ENCODE peak calls at places on chromosomes 11 and 22, in seven cellular contexts. Z is mesenchymal stem cell, B is neuronal stem cell, K is H9, Q is mesendoderm, S is trophoblast cell, Y is H1. T is an unnamed sample.

GRCh38 chr11:133530501-133530835 is 1.8 kb downstream of the OPCML start:
- DNase-seq in Q (peak), K (peak), S (no peak), Y (no peak), B (no peak), Z (no peak), T (no peak)

GRCh38 chr11:68297494-68297811 is 14.9 kb upstream of the LRP5 start:
- DNase-seq in Q (no peak), S (no peak), K (no peak), Y (no peak), B (no peak), Z (no peak), T (no peak)

GRCh38 chr11:66975403-66976047 is 421 bp downstream of the C11orf86 start:
- DNase-seq in B (no peak), Y (peak), Q (no peak), K (peak), Z (no peak), S (no peak), T (no peak)

GRCh38 chr11:72771507-72771906 is 19.3 kb upstream of the ARAP1 start:
- DNase-seq in Y (no peak), S (no peak), Q (peak), Z (peak), K (no peak), B (no peak), T (peak)

GRCh38 chr11:33248416-33248957 is 8.7 kb upstream of the HIPK3 start:
- DNase-seq in Z (peak), Q (no peak), S (peak), Y (no peak), K (no peak), B (no peak), T (peak)

GRCh38 chr11:31720666-31721199 is 90.4 kb downstream of the PAX6 start:
- DNase-seq in Z (no peak), B (no peak), K (no peak), Y (no peak), S (no peak), Q (no peak), T (no peak)

GRCh38 chr22:17057959-17058814 is 26.6 kb upstream of the IL17RA start:
- DNase-seq in S (peak), B (peak), Q (peak), K (peak), Y (peak), Z (peak), T (peak)

GRCh38 chr11:16860632-16861031 is 122.2 kb downstream of the C11orf58 start:
- DNase-seq in Q (no peak), Z (no peak), S (no peak), B (no peak), Y (no peak), K (no peak), T (no peak)

GRCh38 chr22:28246392-28246791 is 327.3 kb upstream of the PITPNB start:
- DNase-seq in B (no peak), Q (peak), Y (no peak), S (no peak), K (no peak), Z (no peak), T (peak)

GRCh38 chr22:29623553-29624169 is 20.2 kb downstream of the NF2 start:
- DNase-seq in Y (no peak), Q (no peak), S (peak), B (no peak), K (no peak), Z (no peak), T (no peak)

GRCh38 chr22:45844949-45845613 is 131.9 kb downstream of the WNT7B start:
- DNase-seq in Q (peak), S (no peak), K (no peak), B (peak), Z (no peak), Y (no peak), T (no peak)

GRCh38 chr11:776459-777287 is 614 bp downstream of the GATD1 start:
- DNase-seq in B (no peak), Z (peak), K (peak), Y (no peak), S (peak), Q (peak), T (no peak)

GRCh38 chr22:30943368-30943767 is 25.2 kb downstream of the MORC2 start:
- DNase-seq in Z (no peak), Q (no peak), Y (no peak), S (no peak), K (no peak), B (no peak), T (no peak)

GRCh38 chr11:102468636-102469195 is 16.2 kb upstream of the TMEM123 start:
- DNase-seq in Q (peak), S (peak), B (no peak), Y (no peak), Z (no peak), K (no peak), T (no peak)

GRCh38 chr11:60831501-60832079 is 10.3 kb upstream of the CCDC86 start:
- DNase-seq in S (peak), B (no peak), K (no peak), Z (peak), Y (no peak), Q (no peak), T (peak)

GRCh38 chr11:103125462-103125861 is 16.2 kb downstream of the DYNC2H1 start:
- DNase-seq in Y (no peak), B (no peak), Q (no peak), K (no peak), S (no peak), Z (no peak), T (no peak)

GRCh38 chr22:17578129-17578754 is 14.9 kb downstream of the SLC25A18 start:
- DNase-seq in S (no peak), Y (no peak), K (no peak), Q (no peak), Z (peak), B (no peak), T (peak)

DNA sequence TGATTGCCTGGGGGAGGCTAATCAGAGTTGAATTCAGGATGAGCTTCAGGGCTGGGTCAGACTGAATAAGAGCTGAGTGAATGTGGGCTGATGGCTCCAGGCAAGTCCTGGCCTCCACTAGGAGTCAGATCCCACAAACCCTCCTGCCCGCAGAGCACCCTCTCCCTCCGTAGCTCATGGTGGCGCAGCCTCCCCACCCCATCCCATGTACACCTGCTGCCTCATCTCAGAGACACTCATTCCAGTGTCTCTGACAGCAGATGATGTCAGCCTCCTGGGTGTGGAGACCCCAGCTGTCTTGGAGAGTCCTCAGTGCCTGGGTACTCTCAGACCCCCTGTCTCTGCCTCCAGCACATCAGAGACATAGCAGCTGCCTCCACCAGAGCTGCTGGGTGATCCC is 9.4 kb downstream of the IGLL5 start:
- DNase-seq in B (no peak), Q (no peak), K (no peak), S (no peak), Z (no peak), Y (no peak), T (no peak)
- H3K4me2 ChIP-seq in B (no peak), Q (no peak), K (no peak), S (no peak), Z (no peak), Y (no peak), T (no peak)

GRCh38 chr11:69657911-69658605 is 17.1 kb downstream of the LTO1 start:
- DNase-seq in Z (peak), S (no peak), Y (peak), K (peak), B (peak), Q (peak), T (peak)
- H3K18ac ChIP-seq in Z (peak), S (peak), Y (peak), K (peak), B (peak), Q (peak), T (no peak)

GRCh38 chr22:26516503-26516902 is 4.2 kb upstream of the TFIP11 start:
- DNase-seq in S (no peak), B (no peak), Y (no peak), Z (no peak), K (no peak), Q (no peak), T (no peak)
- H3K4me2 ChIP-seq in S (no peak), B (no peak), Y (no peak), Z (no peak), K (no peak), Q (no peak), T (no peak)

GRCh38 chr11:65559951-65560537 is 1.9 kb upstream of the LTBP3 start:
- DNase-seq in K (peak), Q (peak), Y (no peak), B (no peak), S (peak), Z (peak), T (peak)
- H3K18ac ChIP-seq in K (no peak), Q (no peak), Y (no peak), B (peak), S (peak), Z (peak), T (peak)